ENCODE peak calls at places on chromosomes 5 and 9, in eight cellular contexts. One of them, this sample, is unnamed.

GRCh38 chr5:62593331-62593730 is 14.7 kb downstream of the LRRC70 start:
- DNase-seq in effector memory CD8-positive, alpha-beta T cell: no peak
- DNase-seq in stimulated activated CD8-positive, alpha-beta memory T cell treated with anti-CD3 and anti-CD28 coated beads, Interleukin-4, amount 100 ng/mL, for 24 hours: no peak
- DNase-seq in adrenal gland: no peak
- DNase-seq in neuronal stem cell: no peak
- DNase-seq in NCI-H524: no peak
- DNase-seq in fibroblast of lung: peak
- DNase-seq in upper lobe of right lung: no peak
- DNase-seq in this sample: no peak

GRCh38 chr5:153513171-153513570 is 22.7 kb downstream of the GRIA1 start:
- DNase-seq in neuronal stem cell: no peak
- DNase-seq in stimulated activated CD8-positive, alpha-beta memory T cell treated with anti-CD3 and anti-CD28 coated beads, Interleukin-4, amount 100 ng/mL, for 24 hours: no peak
- DNase-seq in fibroblast of lung: no peak
- DNase-seq in upper lobe of right lung: no peak
- DNase-seq in adrenal gland: no peak
- DNase-seq in NCI-H524: peak
- DNase-seq in effector memory CD8-positive, alpha-beta T cell: no peak
- DNase-seq in this sample: no peak

GRCh38 chr5:119333421-119333851 is 22.4 kb upstream of the TNFAIP8 start:
- DNase-seq in fibroblast of lung: no peak
- DNase-seq in effector memory CD8-positive, alpha-beta T cell: no peak
- DNase-seq in NCI-H524: no peak
- DNase-seq in upper lobe of right lung: no peak
- DNase-seq in stimulated activated CD8-positive, alpha-beta memory T cell treated with anti-CD3 and anti-CD28 coated beads, Interleukin-4, amount 100 ng/mL, for 24 hours: no peak
- DNase-seq in adrenal gland: no peak
- DNase-seq in neuronal stem cell: no peak
- DNase-seq in this sample: no peak

GRCh38 chr9:115590016-115590415 is 472.1 kb upstream of the TNC start:
- DNase-seq in upper lobe of right lung: no peak
- DNase-seq in effector memory CD8-positive, alpha-beta T cell: no peak
- DNase-seq in stimulated activated CD8-positive, alpha-beta memory T cell treated with anti-CD3 and anti-CD28 coated beads, Interleukin-4, amount 100 ng/mL, for 24 hours: no peak
- DNase-seq in neuronal stem cell: no peak
- DNase-seq in NCI-H524: no peak
- DNase-seq in adrenal gland: peak
- DNase-seq in fibroblast of lung: peak
- DNase-seq in this sample: no peak

GRCh38 chr5:134227786-134228185 is 1.9 kb upstream of the PPP2CA start:
- DNase-seq in adrenal gland: no peak
- DNase-seq in neuronal stem cell: no peak
- DNase-seq in stimulated activated CD8-positive, alpha-beta memory T cell treated with anti-CD3 and anti-CD28 coated beads, Interleukin-4, amount 100 ng/mL, for 24 hours: no peak
- DNase-seq in effector memory CD8-positive, alpha-beta T cell: no peak
- DNase-seq in NCI-H524: no peak
- DNase-seq in fibroblast of lung: no peak
- DNase-seq in upper lobe of right lung: no peak
- DNase-seq in this sample: no peak

GRCh38 chr9:29647451-29647850 is 2074.2 kb upstream of the C9orf72 start:
- DNase-seq in NCI-H524: no peak
- DNase-seq in neuronal stem cell: no peak
- DNase-seq in stimulated activated CD8-positive, alpha-beta memory T cell treated with anti-CD3 and anti-CD28 coated beads, Interleukin-4, amount 100 ng/mL, for 24 hours: no peak
- DNase-seq in adrenal gland: no peak
- DNase-seq in effector memory CD8-positive, alpha-beta T cell: no peak
- DNase-seq in fibroblast of lung: no peak
- DNase-seq in upper lobe of right lung: no peak
- DNase-seq in this sample: no peak

GRCh38 chr5:67679184-67679855 is 482.7 kb upstream of the CD180 start:
- DNase-seq in NCI-H524: peak
- DNase-seq in neuronal stem cell: no peak
- DNase-seq in adrenal gland: no peak
- DNase-seq in stimulated activated CD8-positive, alpha-beta memory T cell treated with anti-CD3 and anti-CD28 coated beads, Interleukin-4, amount 100 ng/mL, for 24 hours: no peak
- DNase-seq in fibroblast of lung: no peak
- DNase-seq in effector memory CD8-positive, alpha-beta T cell: no peak
- DNase-seq in upper lobe of right lung: no peak
- DNase-seq in this sample: no peak

GRCh38 chr5:991472-992267 is 16.9 kb upstream of the NKD2 start:
- DNase-seq in NCI-H524: no peak
- DNase-seq in upper lobe of right lung: no peak
- DNase-seq in adrenal gland: no peak
- DNase-seq in effector memory CD8-positive, alpha-beta T cell: no peak
- DNase-seq in stimulated activated CD8-positive, alpha-beta memory T cell treated with anti-CD3 and anti-CD28 coated beads, Interleukin-4, amount 100 ng/mL, for 24 hours: no peak
- DNase-seq in fibroblast of lung: no peak
- DNase-seq in neuronal stem cell: no peak
- DNase-seq in this sample: no peak

GRCh38 chr9:89640391-89640790 is 35.6 kb downstream of the GADD45G start:
- DNase-seq in fibroblast of lung: no peak
- DNase-seq in stimulated activated CD8-positive, alpha-beta memory T cell treated with anti-CD3 and anti-CD28 coated beads, Interleukin-4, amount 100 ng/mL, for 24 hours: no peak
- DNase-seq in neuronal stem cell: no peak
- DNase-seq in NCI-H524: no peak
- DNase-seq in effector memory CD8-positive, alpha-beta T cell: no peak
- DNase-seq in adrenal gland: no peak
- DNase-seq in upper lobe of right lung: no peak
- DNase-seq in this sample: no peak

GRCh38 chr5:2300861-2301610 is 418.3 kb upstream of the IRX4 start:
- DNase-seq in NCI-H524: no peak
- DNase-seq in fibroblast of lung: no peak
- DNase-seq in effector memory CD8-positive, alpha-beta T cell: no peak
- DNase-seq in stimulated activated CD8-positive, alpha-beta memory T cell treated with anti-CD3 and anti-CD28 coated beads, Interleukin-4, amount 100 ng/mL, for 24 hours: no peak
- DNase-seq in upper lobe of right lung: no peak
- DNase-seq in neuronal stem cell: no peak
- DNase-seq in adrenal gland: no peak
- DNase-seq in this sample: no peak

GRCh38 chr9:81074261-81074660 is 615.1 kb downstream of the TLE1 start:
- DNase-seq in adrenal gland: no peak
- DNase-seq in upper lobe of right lung: no peak
- DNase-seq in stimulated activated CD8-positive, alpha-beta memory T cell treated with anti-CD3 and anti-CD28 coated beads, Interleukin-4, amount 100 ng/mL, for 24 hours: no peak
- DNase-seq in NCI-H524: no peak
- DNase-seq in fibroblast of lung: no peak
- DNase-seq in neuronal stem cell: no peak
- DNase-seq in effector memory CD8-positive, alpha-beta T cell: no peak
- DNase-seq in this sample: no peak

GRCh38 chr5:141963706-141964105 is 5.2 kb upstream of the RNF14 start:
- DNase-seq in stimulated activated CD8-positive, alpha-beta memory T cell treated with anti-CD3 and anti-CD28 coated beads, Interleukin-4, amount 100 ng/mL, for 24 hours: no peak
- DNase-seq in effector memory CD8-positive, alpha-beta T cell: no peak
- DNase-seq in fibroblast of lung: no peak
- DNase-seq in neuronal stem cell: no peak
- DNase-seq in upper lobe of right lung: no peak
- DNase-seq in adrenal gland: no peak
- DNase-seq in NCI-H524: no peak
- DNase-seq in this sample: no peak

GRCh38 chr9:133375116-133375723 is 640 bp downstream of the SURF4 start:
- DNase-seq in adrenal gland: no peak
- DNase-seq in upper lobe of right lung: no peak
- DNase-seq in effector memory CD8-positive, alpha-beta T cell: no peak
- DNase-seq in fibroblast of lung: peak
- DNase-seq in NCI-H524: peak
- DNase-seq in stimulated activated CD8-positive, alpha-beta memory T cell treated with anti-CD3 and anti-CD28 coated beads, Interleukin-4, amount 100 ng/mL, for 24 hours: no peak
- DNase-seq in neuronal stem cell: peak
- DNase-seq in this sample: no peak

GRCh38 chr5:109990723-109991359 is 301.1 kb downstream of the MAN2A1 start:
- DNase-seq in adrenal gland: no peak
- DNase-seq in NCI-H524: no peak
- DNase-seq in neuronal stem cell: no peak
- DNase-seq in stimulated activated CD8-positive, alpha-beta memory T cell treated with anti-CD3 and anti-CD28 coated beads, Interleukin-4, amount 100 ng/mL, for 24 hours: no peak
- DNase-seq in effector memory CD8-positive, alpha-beta T cell: no peak
- DNase-seq in fibroblast of lung: no peak
- DNase-seq in upper lobe of right lung: no peak
- DNase-seq in this sample: no peak

GRCh38 chr9:88916875-88917274 is 74.4 kb upstream of the S1PR3 start:
- DNase-seq in adrenal gland: no peak
- DNase-seq in NCI-H524: no peak
- DNase-seq in stimulated activated CD8-positive, alpha-beta memory T cell treated with anti-CD3 and anti-CD28 coated beads, Interleukin-4, amount 100 ng/mL, for 24 hours: no peak
- DNase-seq in upper lobe of right lung: no peak
- DNase-seq in neuronal stem cell: no peak
- DNase-seq in fibroblast of lung: no peak
- DNase-seq in effector memory CD8-positive, alpha-beta T cell: no peak
- DNase-seq in this sample: no peak

GRCh38 chr5:61806491-61807020 is 474.5 kb downstream of the ZSWIM6 start:
- DNase-seq in effector memory CD8-positive, alpha-beta T cell: no peak
- DNase-seq in adrenal gland: no peak
- DNase-seq in stimulated activated CD8-positive, alpha-beta memory T cell treated with anti-CD3 and anti-CD28 coated beads, Interleukin-4, amount 100 ng/mL, for 24 hours: no peak
- DNase-seq in upper lobe of right lung: no peak
- DNase-seq in NCI-H524: no peak
- DNase-seq in fibroblast of lung: no peak
- DNase-seq in neuronal stem cell: no peak
- DNase-seq in this sample: no peak

GRCh38 chr5:149133795-149134777 is 7.2 kb upstream of the ABLIM3 start:
- DNase-seq in stimulated activated CD8-positive, alpha-beta memory T cell treated with anti-CD3 and anti-CD28 coated beads, Interleukin-4, amount 100 ng/mL, for 24 hours: no peak
- DNase-seq in neuronal stem cell: no peak
- DNase-seq in NCI-H524: peak
- DNase-seq in effector memory CD8-positive, alpha-beta T cell: no peak
- DNase-seq in adrenal gland: peak
- DNase-seq in upper lobe of right lung: no peak
- DNase-seq in fibroblast of lung: peak
- DNase-seq in this sample: no peak

This sample was measured in NCI-H774.